ENCODE peak calls at places on chromosome 3, in four cellular contexts. One of them, this sample, is unnamed. For H3K27me3, the result is how much of the 10 kb centered on the place peaks cover.

GRCh38 chr3:151443583-151443982 is 17.3 kb downstream of the IGSF10 start:
- DNase-seq in ovary: no peak
- DNase-seq in transverse colon: no peak
- DNase-seq in right cardiac atrium: no peak
- DNase-seq in this sample: no peak

GRCh38 chr3:146139586-146140110 is 21.3 kb downstream of the PLOD2 start:
- DNase-seq in right cardiac atrium: no peak
- DNase-seq in ovary: no peak
- DNase-seq in transverse colon: no peak
- DNase-seq in this sample: no peak

GRCh38 chr3:171688593-171688992 is 121.7 kb downstream of the PLD1 start:
- DNase-seq in ovary: no peak
- DNase-seq in right cardiac atrium: no peak
- DNase-seq in transverse colon: no peak
- DNase-seq in this sample: no peak

GRCh38 chr3:36700537-36701248 is 63.7 kb downstream of the DCLK3 start:
- DNase-seq in transverse colon: no peak
- DNase-seq in ovary: peak
- DNase-seq in right cardiac atrium: peak
- DNase-seq in this sample: peak

GRCh38 chr3:22887664-22888291 is 315.3 kb upstream of the UBE2E2 start:
- DNase-seq in right cardiac atrium: no peak
- DNase-seq in ovary: no peak
- DNase-seq in transverse colon: peak
- DNase-seq in this sample: no peak

GRCh38 chr3:146218880-146219866 is 31.7 kb downstream of the PLSCR4 start:
- DNase-seq in right cardiac atrium: no peak
- DNase-seq in ovary: peak
- DNase-seq in transverse colon: peak
- DNase-seq in this sample: peak

GRCh38 chr3:35664460-35664919 is 25.2 kb downstream of the ARPP21 start:
- DNase-seq in right cardiac atrium: peak
- DNase-seq in ovary: peak
- DNase-seq in transverse colon: no peak
- DNase-seq in this sample: peak

GRCh38 chr3:175240928-175241327 is 381.8 kb downstream of the NAALADL2 start:
- DNase-seq in right cardiac atrium: no peak
- DNase-seq in transverse colon: no peak
- DNase-seq in ovary: no peak
- DNase-seq in this sample: no peak

GRCh38 chr3:30315452-30315851 is 290.9 kb upstream of the TGFBR2 start:
- DNase-seq in transverse colon: no peak
- DNase-seq in right cardiac atrium: no peak
- DNase-seq in ovary: no peak
- DNase-seq in this sample: no peak

GRCh38 chr3:172449468-172450149 is 1.4 kb upstream of the GHSR start:
- DNase-seq in transverse colon: no peak
- DNase-seq in right cardiac atrium: peak
- DNase-seq in ovary: no peak
- DNase-seq in this sample: peak

GRCh38 chr3:69200384-69201068 is 78.1 kb upstream of the LMOD3 start:
- DNase-seq in ovary: peak
- DNase-seq in right cardiac atrium: no peak
- DNase-seq in transverse colon: peak
- DNase-seq in this sample: peak

GRCh38 chr3:3031358-3031757 is 78.8 kb downstream of the IL5RA start:
- DNase-seq in right cardiac atrium: no peak
- DNase-seq in ovary: no peak
- DNase-seq in transverse colon: no peak
- DNase-seq in this sample: no peak

GRCh38 chr3:51967384-51968174 is at the start of gene PCBP4:
- DNase-seq in ovary: peak
- DNase-seq in transverse colon: peak
- DNase-seq in right cardiac atrium: peak
- DNase-seq in this sample: peak

GRCh38 chr3:133441867-133442270 is 42.0 kb downstream of the BFSP2 start:
- DNase-seq in right cardiac atrium: no peak
- DNase-seq in ovary: no peak
- DNase-seq in transverse colon: no peak
- DNase-seq in this sample: no peak

GRCh38 chr3:55720614-55721013 is 233.5 kb upstream of the WNT5A start:
- DNase-seq in transverse colon: no peak
- DNase-seq in ovary: no peak
- DNase-seq in right cardiac atrium: no peak
- DNase-seq in this sample: no peak

GRCh38 chr3:49007771-49008528 is 759 bp downstream of the WDR6 start:
- DNase-seq in right cardiac atrium: peak
- DNase-seq in transverse colon: peak
- DNase-seq in ovary: peak
- DNase-seq in this sample: peak

GRCh38 chr3:176937994-176938393 is 259.3 kb downstream of the TBL1XR1 start:
- DNase-seq in ovary: no peak
- DNase-seq in transverse colon: no peak
- DNase-seq in right cardiac atrium: no peak
- DNase-seq in this sample: no peak

GRCh38 chr3:66931286-66931685 is 66.8 kb upstream of the KBTBD8 start:
- DNase-seq in ovary: no peak
- DNase-seq in transverse colon: no peak
- DNase-seq in right cardiac atrium: no peak
- DNase-seq in this sample: no peak

GRCh38 chr3:69094467-69095205 is 9.9 kb downstream of the ARL6IP5 start:
- DNase-seq in transverse colon: no peak
- DNase-seq in ovary: no peak
- DNase-seq in right cardiac atrium: no peak
- DNase-seq in this sample: peak

GRCh38 chr3:168659015-168659414 is 563.3 kb upstream of the GOLIM4 start:
- DNase-seq in ovary: no peak
- DNase-seq in transverse colon: no peak
- DNase-seq in right cardiac atrium: no peak
- DNase-seq in this sample: no peak

GRCh38 chr3:186048119-186048518 is 60.8 kb downstream of the ETV5 start:
- DNase-seq in right cardiac atrium: no peak
- DNase-seq in transverse colon: no peak
- DNase-seq in ovary: no peak
- DNase-seq in this sample: no peak

GRCh38 chr3:152175576-152175883 is 93.2 kb upstream of the MBNL1 start:
- DNase-seq in ovary: no peak
- DNase-seq in right cardiac atrium: no peak
- DNase-seq in transverse colon: no peak
- DNase-seq in this sample: no peak

GRCh38 chr3:5017953-5018531 is 38.8 kb downstream of the BHLHE40 start:
- DNase-seq in ovary: peak
- DNase-seq in transverse colon: peak
- DNase-seq in right cardiac atrium: peak
- DNase-seq in this sample: peak

GRCh38 chr3:58564456-58565160 is 12.6 kb downstream of the FAM107A start:
- DNase-seq in ovary: no peak
- DNase-seq in transverse colon: peak
- DNase-seq in right cardiac atrium: no peak
- DNase-seq in this sample: no peak

GRCh38 chr3:150639262-150639661 is 36.1 kb downstream of the SELENOT start:
- DNase-seq in right cardiac atrium: no peak
- DNase-seq in transverse colon: no peak
- DNase-seq in ovary: no peak
- DNase-seq in this sample: no peak

GRCh38 chr3:141940204-141940776 is 63.8 kb downstream of the ATP1B3 start:
- DNase-seq in transverse colon: peak
- DNase-seq in right cardiac atrium: no peak
- DNase-seq in ovary: no peak
- DNase-seq in this sample: peak

GRCh38 chr3:167830007-167830406 is 94.5 kb downstream of the SERPINI1 start:
- DNase-seq in right cardiac atrium: no peak
- DNase-seq in transverse colon: no peak
- DNase-seq in ovary: no peak
- DNase-seq in this sample: no peak

GRCh38 chr3:179046497-179047353 is 24.9 kb downstream of the ZMAT3 start:
- DNase-seq in ovary: no peak
- DNase-seq in right cardiac atrium: no peak
- DNase-seq in transverse colon: no peak
- DNase-seq in this sample: no peak

DNA sequence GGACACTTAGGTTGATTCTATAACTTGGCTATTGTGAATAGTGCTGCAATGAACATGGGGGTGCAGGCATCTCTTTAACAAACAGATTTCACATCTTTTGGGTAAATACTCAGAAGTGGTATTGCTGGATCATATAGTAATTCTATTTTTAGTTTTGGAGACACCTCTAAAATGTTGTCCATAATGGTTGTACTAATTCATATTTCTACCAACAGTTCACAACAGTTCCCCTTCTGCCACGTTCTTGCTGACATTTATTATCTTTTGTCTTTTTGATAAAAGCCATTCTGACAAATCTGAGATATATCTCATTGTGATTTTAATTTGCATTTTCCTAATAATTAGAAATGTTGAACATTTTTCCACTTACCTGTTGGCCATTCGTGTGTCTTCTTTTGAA is 19.5 kb downstream of the CX3CR1 start:
- DNase-seq in ovary: no peak
- DNase-seq in right cardiac atrium: no peak
- DNase-seq in transverse colon: no peak
- DNase-seq in this sample: no peak
- H3K27me3 ChIP-seq in ovary: under half
- H3K27me3 ChIP-seq in right cardiac atrium: under half
- H3K27me3 ChIP-seq in transverse colon: under half
- H3K27me3 ChIP-seq in this sample: under half

GRCh38 chr3:195839260-195840010 is 27.7 kb upstream of the MUC4 start:
- DNase-seq in right cardiac atrium: no peak
- DNase-seq in transverse colon: no peak
- DNase-seq in ovary: no peak
- DNase-seq in this sample: no peak
- H3K27me3 ChIP-seq in right cardiac atrium: under half
- H3K27me3 ChIP-seq in transverse colon: under half
- H3K27me3 ChIP-seq in ovary: under half
- H3K27me3 ChIP-seq in this sample: under half

GRCh38 chr3:194169595-194169994 is 33.6 kb downstream of the HES1 start:
- DNase-seq in ovary: no peak
- DNase-seq in transverse colon: no peak
- DNase-seq in right cardiac atrium: no peak
- DNase-seq in this sample: no peak

GRCh38 chr3:194167480-194167862 is 31.5 kb downstream of the HES1 start:
- DNase-seq in transverse colon: no peak
- DNase-seq in ovary: no peak
- DNase-seq in right cardiac atrium: no peak
- DNase-seq in this sample: no peak

GRCh38 chr3:194166682-194167479 is 30.9 kb downstream of the HES1 start:
- DNase-seq in right cardiac atrium: peak
- DNase-seq in transverse colon: no peak
- DNase-seq in ovary: peak
- DNase-seq in this sample: peak

GRCh38 chr3:194168994-194169393 is 33.0 kb downstream of the HES1 start:
- DNase-seq in transverse colon: no peak
- DNase-seq in ovary: no peak
- DNase-seq in right cardiac atrium: no peak
- DNase-seq in this sample: no peak

DNA sequence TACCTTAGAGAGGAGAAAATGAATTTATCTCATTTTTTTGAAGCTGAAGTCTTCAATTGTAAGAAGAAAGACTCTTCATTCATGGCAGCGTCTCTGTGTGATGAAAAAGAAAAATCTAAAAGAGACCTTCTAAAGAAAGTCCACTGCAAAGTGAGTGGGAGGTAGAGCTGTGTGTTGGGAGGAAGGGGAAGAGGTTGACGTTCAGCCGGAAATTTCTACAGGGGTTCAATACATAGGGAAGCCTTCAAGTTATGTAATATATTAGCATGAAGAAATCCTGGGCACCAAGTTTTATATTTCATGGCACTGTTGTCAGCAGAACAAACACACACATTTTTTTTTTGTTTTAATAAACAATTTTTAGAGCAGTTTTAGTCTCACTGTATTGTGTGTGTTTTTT is 31.9 kb downstream of the HES1 start:
- DNase-seq in ovary: no peak
- DNase-seq in transverse colon: no peak
- DNase-seq in right cardiac atrium: no peak
- DNase-seq in this sample: no peak
- H3K27me3 ChIP-seq in ovary: under half
- H3K27me3 ChIP-seq in transverse colon: under half
- H3K27me3 ChIP-seq in right cardiac atrium: under half
- H3K27me3 ChIP-seq in this sample: under half

DNA sequence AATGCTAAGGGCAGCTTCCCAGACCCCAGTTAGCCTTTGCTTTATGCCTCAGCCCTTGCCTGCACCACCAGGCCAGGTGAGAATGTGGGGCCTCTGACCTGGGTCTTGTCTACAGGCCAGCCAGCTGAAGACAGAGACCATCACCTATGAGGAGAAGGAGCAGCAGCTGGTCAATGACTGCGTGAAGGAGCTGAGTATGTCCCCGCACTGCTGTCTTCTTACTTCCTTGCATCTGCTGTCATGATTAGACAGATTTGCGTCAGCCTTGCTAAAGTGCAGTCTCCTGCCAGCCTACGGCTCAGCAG is 74.6 kb downstream of the CCK start:
- DNase-seq in right cardiac atrium: no peak
- DNase-seq in transverse colon: no peak
- DNase-seq in ovary: no peak
- DNase-seq in this sample: no peak
- H3K27me3 ChIP-seq in right cardiac atrium: under half
- H3K27me3 ChIP-seq in transverse colon: under half
- H3K27me3 ChIP-seq in ovary: under half
- H3K27me3 ChIP-seq in this sample: under half

GRCh38 chr3:43910750-43911149 is 220.0 kb downstream of the ABHD5 start:
- DNase-seq in ovary: no peak
- DNase-seq in right cardiac atrium: no peak
- DNase-seq in transverse colon: no peak
- DNase-seq in this sample: no peak

GRCh38 chr3:43913549-43913948 is 222.8 kb downstream of the ABHD5 start:
- DNase-seq in right cardiac atrium: no peak
- DNase-seq in ovary: no peak
- DNase-seq in transverse colon: no peak
- DNase-seq in this sample: no peak

GRCh38 chr3:43914269-43914668 is 223.5 kb downstream of the ABHD5 start:
- DNase-seq in right cardiac atrium: no peak
- DNase-seq in ovary: no peak
- DNase-seq in transverse colon: no peak
- DNase-seq in this sample: no peak

GRCh38 chr3:43915546-43915945 is 224.8 kb downstream of the ABHD5 start:
- DNase-seq in right cardiac atrium: no peak
- DNase-seq in transverse colon: no peak
- DNase-seq in ovary: no peak
- DNase-seq in this sample: no peak

GRCh38 chr3:43913036-43913435 is 222.3 kb downstream of the ABHD5 start:
- DNase-seq in transverse colon: no peak
- DNase-seq in right cardiac atrium: no peak
- DNase-seq in ovary: no peak
- DNase-seq in this sample: no peak
- H3K27me3 ChIP-seq in transverse colon: under half
- H3K27me3 ChIP-seq in right cardiac atrium: under half
- H3K27me3 ChIP-seq in ovary: under half
- H3K27me3 ChIP-seq in this sample: under half

GRCh38 chr3:46843508-46843907 is 19.7 kb downstream of the MYL3 start:
- DNase-seq in ovary: no peak
- DNase-seq in transverse colon: no peak
- DNase-seq in right cardiac atrium: no peak
- DNase-seq in this sample: no peak
- H3K27me3 ChIP-seq in ovary: under half
- H3K27me3 ChIP-seq in transverse colon: under half
- H3K27me3 ChIP-seq in right cardiac atrium: under half
- H3K27me3 ChIP-seq in this sample: under half

GRCh38 chr3:50612973-50613851 is 1.6 kb upstream of the CISH start:
- DNase-seq in right cardiac atrium: no peak
- DNase-seq in transverse colon: no peak
- DNase-seq in ovary: no peak
- DNase-seq in this sample: no peak
- H3K27me3 ChIP-seq in right cardiac atrium: under half
- H3K27me3 ChIP-seq in transverse colon: under half
- H3K27me3 ChIP-seq in ovary: under half
- H3K27me3 ChIP-seq in this sample: under half

This sample was measured in body of pancreas.